ENCODE peak calls at places on chromosomes 11 and 22, in six cellular contexts. D, B, V, F, Z and T are unnamed samples.

GRCh38 chr11:101478587-101479375 is 105.0 kb downstream of the TRPC6 start:
- DNase-seq in D (no peak), B (no peak), V (no peak), F (no peak), Z (no peak), T (no peak)

GRCh38 chr22:19434829-19435580 is 2.7 kb downstream of the MRPL40 start:
- DNase-seq in D (no peak), B (no peak), V (no peak), F (no peak), Z (no peak), T (no peak)

GRCh38 chr11:128026596-128026995 is 560.8 kb downstream of the ETS1 start:
- DNase-seq in D (peak; percentile 89), B (peak; percentile 98), V (peak; percentile 37), F (no peak), Z (peak; percentile 99), T (no peak)

GRCh38 chr11:19431059-19431398 is 190.3 kb upstream of the E2F8 start:
- DNase-seq in D (no peak), B (no peak), V (no peak), F (no peak), Z (no peak), T (no peak)

GRCh38 chr11:106503901-106504300 is 426.4 kb downstream of the AASDHPPT start:
- DNase-seq in D (peak; percentile 9), B (no peak), V (no peak), F (no peak), Z (no peak), T (no peak)

GRCh38 chr11:16812274-16812673 is 73.8 kb downstream of the C11orf58 start:
- DNase-seq in D (peak; percentile 36), B (no peak), V (no peak), F (no peak), Z (no peak), T (no peak)

GRCh38 chr11:76832365-76832764 is 28.4 kb upstream of the ACER3 start:
- DNase-seq in D (no peak), B (no peak), V (no peak), F (no peak), Z (no peak), T (no peak)

GRCh38 chr11:44309483-44310197 is at the start of gene ALX4:
- DNase-seq in D (no peak), B (no peak), V (peak; percentile 72), F (peak; percentile 64), Z (peak; percentile 15), T (no peak)

GRCh38 chr11:106271686-106272085 is 194.2 kb downstream of the AASDHPPT start:
- DNase-seq in D (peak; percentile 19), B (no peak), V (no peak), F (no peak), Z (no peak), T (no peak)

GRCh38 chr11:78417175-78417887 is at the start of gene GAB2:
- DNase-seq in D (no peak), B (no peak), V (no peak), F (no peak), Z (no peak), T (no peak)

GRCh38 chr22:38782402-38783094 is 11.4 kb downstream of the DNAL4 start:
- DNase-seq in D (peak; percentile 65), B (no peak), V (no peak), F (peak; percentile 37), Z (no peak), T (no peak)

GRCh38 chr11:1351278-1351937 is 38.3 kb upstream of the BRSK2 start:
- DNase-seq in D (no peak), B (no peak), V (peak; percentile 71), F (peak; percentile 76), Z (no peak), T (no peak)

GRCh38 chr22:46797355-46797754 is 34.9 kb downstream of the TBC1D22A start:
- DNase-seq in D (peak; percentile 45), B (peak; percentile 12), V (peak; percentile 64), F (no peak), Z (peak; percentile 11), T (no peak)

GRCh38 chr22:17260291-17260690 is 41.1 kb upstream of the ADA2 start:
- DNase-seq in D (no peak), B (no peak), V (no peak), F (no peak), Z (no peak), T (no peak)

GRCh38 chr11:59097113-59097708 is 9.8 kb upstream of the FAM111B start:
- DNase-seq in D (peak; percentile 46), B (peak; percentile 72), V (peak; percentile 72), F (peak; percentile 15), Z (peak; percentile 40), T (peak; percentile 51)

GRCh38 chr11:47907499-47907898 is 59.3 kb upstream of the NUP160 start:
- DNase-seq in D (no peak), B (no peak), V (no peak), F (no peak), Z (no peak), T (no peak)

GRCh38 chr22:25213221-25213620 is 6.2 kb upstream of the CRYBB2 start:
- DNase-seq in D (no peak), B (no peak), V (no peak), F (no peak), Z (no peak), T (no peak)

GRCh38 chr11:1060885-1061616 is 13.6 kb upstream of the MUC2 start:
- DNase-seq in D (peak; percentile 19), B (peak; percentile 84), V (peak; percentile 89), F (no peak), Z (peak; percentile 70), T (no peak)

GRCh38 chr22:19634206-19634536 is 80.1 kb upstream of the SEPTIN5 start:
- DNase-seq in D (no peak), B (no peak), V (no peak), F (no peak), Z (no peak), T (no peak)

GRCh38 chr11:111213256-111213655 is 32.3 kb upstream of the POU2AF2 start:
- DNase-seq in D (peak; percentile 40), B (no peak), V (no peak), F (no peak), Z (no peak), T (no peak)

GRCh38 chr11:66563832-66564231 is 4.6 kb downstream of the CTSF start:
- DNase-seq in D (no peak), B (no peak), V (no peak), F (no peak), Z (no peak), T (no peak)

GRCh38 chr11:66562275-66562674 is 6.1 kb downstream of the CTSF start:
- DNase-seq in D (no peak), B (no peak), V (no peak), F (no peak), Z (no peak), T (no peak)

GRCh38 chr11:66561975-66562248 is 6.5 kb downstream of the CTSF start:
- DNase-seq in D (no peak), B (no peak), V (no peak), F (no peak), Z (no peak), T (no peak)

GRCh38 chr11:66564538-66564937 is 3.9 kb downstream of the CTSF start:
- DNase-seq in D (no peak), B (no peak), V (no peak), F (no peak), Z (no peak), T (no peak)

DNA sequence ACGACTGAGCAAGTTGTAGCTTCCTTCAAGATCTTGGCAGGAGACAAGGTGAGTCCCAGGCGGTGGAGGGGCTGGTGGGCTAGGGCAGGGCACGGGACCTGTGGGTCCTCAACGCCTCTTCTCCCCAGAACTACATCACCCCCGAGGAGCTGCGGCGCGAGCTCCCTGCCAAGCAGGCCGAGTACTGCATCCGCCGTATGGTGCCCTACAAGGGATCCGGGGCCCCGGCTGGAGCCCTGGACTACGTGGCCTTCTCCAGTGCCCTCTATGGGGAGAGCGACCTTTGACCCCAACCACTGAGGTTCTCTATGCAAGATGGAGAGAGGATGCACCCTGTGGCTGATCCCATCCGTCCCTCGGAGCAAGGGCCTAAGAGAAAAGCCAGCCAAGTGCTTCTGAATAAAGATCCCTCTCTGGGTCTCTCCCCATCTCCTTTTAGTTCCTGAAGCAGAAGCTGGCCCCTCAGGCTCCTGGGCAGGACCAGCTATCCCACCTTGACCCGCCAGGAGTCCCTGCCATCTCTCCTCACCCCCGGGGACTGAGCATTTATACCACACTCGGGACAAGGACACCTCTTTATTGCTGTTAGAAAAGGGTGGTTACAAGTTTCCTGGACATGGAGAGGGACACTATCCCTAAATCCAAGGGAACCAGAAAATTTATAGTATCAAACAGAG is 5.4 kb downstream of the CTSF start:
- DNase-seq in D (no peak), B (no peak), V (no peak), F (no peak), Z (no peak), T (no peak)
- TF ChIP-seq CTCF in D (no peak), B (no peak), V (no peak), F (no peak), Z (no peak), T (no peak)

GRCh38 chr11:69353696-69354544 is 60.0 kb downstream of the MYEOV start:
- DNase-seq in D (peak; percentile 24), B (no peak), V (no peak), F (no peak), Z (no peak), T (no peak)
- TF ChIP-seq CTCF in D (no peak), B (no peak), V (no peak), F (no peak), Z (peak; percentile 11), T (no peak)

DNA sequence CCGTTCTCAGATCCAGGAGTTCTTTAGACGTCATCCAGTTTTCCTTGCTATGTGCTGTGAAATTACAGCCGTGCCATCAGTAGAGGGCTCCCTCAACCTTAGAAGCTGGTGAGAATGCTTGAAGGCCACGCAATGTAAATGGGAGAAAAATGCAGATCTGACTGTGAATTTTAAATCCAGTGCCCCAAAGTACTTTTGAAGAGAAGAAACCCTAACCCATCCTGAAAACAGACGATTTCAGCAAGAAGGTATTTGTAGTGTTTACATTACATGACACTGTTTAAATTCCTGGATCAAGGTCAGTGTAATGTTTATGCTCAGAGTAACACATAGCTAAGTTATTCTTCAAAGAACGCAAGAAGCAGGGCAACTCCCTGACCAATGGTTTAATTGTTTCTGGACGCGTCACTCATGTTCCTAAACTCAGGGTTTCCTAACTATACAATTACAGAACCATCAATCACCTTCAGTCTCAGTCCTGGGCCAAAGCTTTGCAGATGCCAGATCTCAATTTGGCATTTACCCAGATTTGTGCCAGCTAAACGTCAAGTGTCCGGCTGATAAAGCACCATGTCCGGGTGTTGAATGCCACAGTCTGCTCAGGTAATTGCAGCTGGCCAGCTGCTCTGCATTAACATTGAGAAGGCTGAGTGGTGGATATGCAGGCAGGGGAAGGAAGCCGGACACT is 38.2 kb downstream of the ADAMTS8 start:
- DNase-seq in D (peak; percentile 81), B (peak; percentile 63), V (peak; percentile 52), F (peak; percentile 16), Z (peak; percentile 66), T (no peak)
- TF ChIP-seq CTCF in D (peak; percentile 65), B (peak; percentile 47), V (peak; percentile 46), F (peak; percentile 13), Z (peak; percentile 68), T (no peak)

DNA sequence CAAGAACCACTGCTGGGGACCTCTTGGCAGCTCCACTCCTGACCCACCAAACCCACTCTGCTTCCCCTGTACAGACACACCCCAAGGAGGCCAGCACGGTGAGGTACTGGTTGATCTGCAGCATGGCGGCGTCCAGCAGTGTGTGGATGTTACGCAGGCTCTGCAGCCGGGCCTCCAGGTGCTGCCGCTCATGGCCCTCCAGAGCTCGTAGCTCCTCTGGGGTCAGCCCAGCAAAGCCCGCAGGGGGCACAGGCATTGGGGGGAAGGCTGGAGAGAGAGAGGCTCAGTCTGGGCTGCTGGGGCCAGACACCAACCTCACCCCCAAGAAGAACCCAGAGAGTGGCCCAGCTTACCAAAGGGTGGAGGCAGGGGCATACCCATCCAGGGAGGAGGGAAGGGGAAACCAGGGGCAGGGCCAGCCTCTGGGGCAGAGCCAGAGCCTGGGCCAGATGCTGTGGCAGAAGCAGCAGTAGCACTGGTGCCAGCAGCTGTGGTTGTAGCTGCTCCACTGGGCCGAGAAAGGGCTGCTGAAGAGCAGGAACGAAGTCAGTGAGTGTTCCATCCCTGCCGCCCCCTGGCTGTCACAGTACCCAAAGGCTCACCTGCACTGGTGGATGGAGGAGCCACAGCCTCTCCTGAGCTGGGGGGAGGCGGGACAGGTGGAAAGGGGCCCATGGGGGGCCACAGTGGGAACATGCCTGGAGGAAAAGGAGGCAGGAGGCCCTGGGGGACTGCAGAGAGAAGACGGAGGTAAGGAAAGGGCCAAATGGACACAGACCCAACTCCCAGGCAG is 4.5 kb downstream of the SYVN1 start:
- DNase-seq in D (no peak), B (no peak), V (no peak), F (no peak), Z (no peak), T (no peak)
- TF ChIP-seq CTCF in D (no peak), B (no peak), V (no peak), F (no peak), Z (no peak), T (no peak)